ENCODE peak calls at places on chromosomes 13 and 19, in six cellular contexts. R is Ammon's horn; X is small intestine; P is lung; Z is NCI-H1436 treated with DMSO at 0.1 percent for 48 hours; A is activated CD4-positive, alpha-beta T cell treated with anti-CD3 and anti-CD28 coated beads, Interleukin-2, amount 10 ng/mL, durations not matched to agents 7 days and 5 days. C is an unnamed sample.

GRCh38 chr19:33446918-33447293 is 73.4 kb downstream of the CEBPG start:
- DNase-seq in P (no peak), Z (no peak), A (no peak), X (no peak), R (no peak), C (no peak)

GRCh38 chr13:100789025-100789424 is 114.4 kb upstream of the TMTC4 start:
- DNase-seq in R (no peak), A (no peak), P (no peak), X (no peak), Z (no peak), C (no peak)

GRCh38 chr19:932647-933552 is 7.1 kb downstream of the ARID3A start:
- DNase-seq in Z (no peak), P (no peak), X (no peak), R (peak; percentile 50), A (peak; percentile 57), C (peak; percentile 98)

GRCh38 chr19:43809762-43810696 is 7.8 kb upstream of the LYPD5 start:
- DNase-seq in R (peak; percentile 54), X (peak; percentile 54), A (peak; percentile 46), Z (peak; percentile 15), P (no peak), C (peak; percentile 85)

GRCh38 chr19:38899447-38900219 is at the start of the genes NFKBIB and SIRT2:
- DNase-seq in Z (peak; percentile 97), A (peak; percentile 100), X (peak; percentile 100), R (peak; percentile 100), P (peak; percentile 100), C (peak; percentile 100)

GRCh38 chr19:55519461-55520311 is 17.2 kb downstream of the SBK2 start:
- DNase-seq in A (no peak), P (no peak), Z (no peak), X (peak; percentile 5), R (no peak), C (peak; percentile 67)

GRCh38 chr19:14433454-14434156 is 499 bp downstream of the PKN1 start:
- DNase-seq in Z (no peak), P (no peak), X (peak; percentile 61), R (no peak), A (peak; percentile 30), C (no peak)

GRCh38 chr19:14383898-14384669 is 2.8 kb downstream of the ADGRE5 start:
- DNase-seq in Z (no peak), A (peak; percentile 57), X (peak; percentile 64), R (peak; percentile 67), P (peak; percentile 60), C (peak; percentile 42)

GRCh38 chr19:53991224-53992113 is at the start of gene CACNG6:
- DNase-seq in P (peak; percentile 33), A (no peak), Z (no peak), X (no peak), R (no peak), C (no peak)

GRCh38 chr13:25466880-25467279 is 95.1 kb downstream of the ATP8A2 start:
- DNase-seq in P (no peak), A (no peak), Z (no peak), R (no peak), X (no peak), C (no peak)

GRCh38 chr13:113648218-113648615 is 9.8 kb downstream of the ATP4B start:
- DNase-seq in Z (no peak), A (no peak), R (no peak), P (no peak), X (no peak), C (no peak)